ENCODE peak calls at places on chromosomes 11 and 22, in four cellular contexts. P, S, U and E are unnamed samples.
A peak's percentile ranks its signal among the peaks of the same experiment; 100 is the strongest.

GRCh38 chr11:102341844-102342318 is 5.1 kb upstream of the BIRC2 start:
- DNase-seq in P (peak; percentile 86), S (no peak), U (no peak), E (peak; percentile 87)

GRCh38 chr11:16293204-16293681 is 63.1 kb downstream of the SOX6 start:
- DNase-seq in P (no peak), S (no peak), U (no peak), E (no peak)

GRCh38 chr22:46066691-46067090 is 83.6 kb upstream of the PPARA start:
- DNase-seq in P (no peak), S (peak; percentile 37), U (no peak), E (no peak)

GRCh38 chr11:135033545-135033944 is 621.5 kb upstream of the B3GAT1 start:
- DNase-seq in P (no peak), S (no peak), U (no peak), E (no peak)

GRCh38 chr11:64776875-64777274 is 1.5 kb downstream of the SF1 start:
- DNase-seq in P (no peak), S (peak; percentile 22), U (no peak), E (no peak)

GRCh38 chr22:19648419-19648929 is 65.8 kb upstream of the SEPTIN5 start:
- DNase-seq in P (peak; percentile 51), S (no peak), U (no peak), E (no peak)

GRCh38 chr11:85481862-85482261 is 145.3 kb downstream of the DLG2 start:
- DNase-seq in P (no peak), S (peak; percentile 55), U (no peak), E (no peak)

GRCh38 chr11:17219016-17219415 is 11.2 kb upstream of the PIK3C2A start:
- DNase-seq in P (no peak), S (no peak), U (no peak), E (no peak)

GRCh38 chr11:92045325-92045724 is 179.3 kb upstream of the FAT3 start:
- DNase-seq in P (no peak), S (no peak), U (no peak), E (no peak)